ENCODE peak calls at places on chromosomes 12 and 14, in six cellular contexts. Z, Q, Y, J, I and C are unnamed samples.

GRCh38 chr12:33439587-33440011 is at the start of gene SYT10:
- DNase-seq in Z (peak), Y (peak), I (no peak), J (no peak), Q (no peak), C (no peak)

GRCh38 chr14:43198465-43198864 is 1308.6 kb downstream of the FSCB start:
- DNase-seq in Q (no peak), J (no peak), Z (no peak), Y (no peak), I (no peak), C (no peak)

GRCh38 chr12:117356048-117356447 is 5.4 kb downstream of the NOS1 start:
- DNase-seq in Y (no peak), I (no peak), Q (no peak), Z (no peak), J (no peak), C (no peak)

GRCh38 chr14:31955941-31956579 is 121.0 kb upstream of the ARHGAP5 start:
- DNase-seq in I (no peak), J (no peak), Q (no peak), Z (no peak), Y (no peak), C (no peak)

GRCh38 chr12:62631531-62632520 is 165.2 kb downstream of the MON2 start:
- DNase-seq in Q (peak), I (peak), Z (peak), J (peak), Y (peak), C (peak)

GRCh38 chr12:59005195-59005961 is 85.1 kb upstream of the LRIG3 start:
- DNase-seq in Z (peak), I (no peak), Q (no peak), J (no peak), Y (peak), C (no peak)

GRCh38 chr12:52220456-52220855 is 12.6 kb upstream of the KRT7 start:
- DNase-seq in Y (no peak), Z (no peak), J (no peak), Q (no peak), I (no peak), C (no peak)

GRCh38 chr14:62743569-62743968 is 301.7 kb downstream of the KCNH5 start:
- DNase-seq in Q (no peak), Z (no peak), J (no peak), Y (no peak), I (no peak), C (no peak)

GRCh38 chr12:82714427-82714826 is 27.7 kb downstream of the TMTC2 start:
- DNase-seq in I (no peak), J (no peak), Z (no peak), Q (no peak), Y (no peak), C (no peak)

GRCh38 chr12:27696864-27697564 is 767 bp downstream of the REP15 start:
- DNase-seq in Q (no peak), Y (peak), I (no peak), Z (no peak), J (no peak), C (no peak)

GRCh38 chr12:124490584-124491305 is 76.7 kb downstream of the NCOR2 start:
- DNase-seq in J (peak), Z (no peak), Q (no peak), I (peak), Y (peak), C (no peak)

GRCh38 chr12:3535431-3535841 is 44.4 kb downstream of the PRMT8 start:
- DNase-seq in Z (no peak), Y (no peak), I (no peak), J (peak), Q (no peak), C (no peak)

GRCh38 chr12:3534511-3534910 is 43.5 kb downstream of the PRMT8 start:
- DNase-seq in J (no peak), I (no peak), Y (no peak), Z (no peak), Q (no peak), C (no peak)

GRCh38 chr12:3532931-3533702 is 42.1 kb downstream of the PRMT8 start:
- DNase-seq in Z (no peak), J (peak), Q (no peak), Y (no peak), I (no peak), C (no peak)

GRCh38 chr12:3531496-3531895 is 40.5 kb downstream of the PRMT8 start:
- DNase-seq in I (no peak), Q (no peak), Y (no peak), Z (no peak), J (no peak), C (no peak)

DNA sequence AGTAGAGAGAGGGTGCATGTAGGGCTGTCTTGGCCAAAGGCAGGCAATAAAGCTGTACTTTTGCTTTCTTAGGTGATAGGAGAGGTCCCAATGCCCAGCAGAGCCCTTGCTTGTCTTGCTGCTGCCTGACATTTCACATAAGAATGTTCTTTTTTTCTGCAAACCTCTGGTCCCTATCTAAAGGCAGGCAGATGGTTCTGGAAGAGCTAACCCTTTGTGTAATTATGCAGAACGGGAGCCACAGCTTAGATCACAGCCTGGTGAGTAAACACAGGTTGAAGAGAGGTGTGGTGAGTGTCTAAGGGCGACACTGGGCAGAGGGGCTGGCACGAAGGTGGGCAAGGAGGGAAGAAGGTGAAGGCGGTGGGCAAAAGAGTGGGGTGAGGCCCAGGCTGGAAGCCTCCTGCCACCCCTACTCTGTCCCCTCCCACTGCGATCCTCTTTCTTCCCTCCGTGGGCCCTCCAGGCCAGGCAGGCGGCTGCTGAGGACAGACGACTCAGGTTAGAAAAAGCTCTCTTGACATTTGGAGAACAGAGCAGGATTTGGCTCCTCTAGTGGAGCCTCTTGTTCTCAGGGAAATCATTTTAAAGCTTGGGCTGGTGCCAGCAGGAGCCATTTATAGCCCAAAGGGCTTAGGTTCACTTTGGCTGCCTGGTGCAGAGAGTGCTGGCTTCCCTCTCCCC is 42.8 kb downstream of the PRMT8 start:
- DNase-seq in Q (peak), Y (peak), I (no peak), J (peak), Z (no peak), C (no peak)
- TF ChIP-seq CTCF in Q (no peak), Y (no peak), I (no peak), J (no peak), Z (no peak), C (no peak)

GRCh38 chr14:54704768-54705167 is 137.8 kb downstream of the SAMD4A start:
- DNase-seq in Y (no peak), Z (no peak), Q (no peak), I (no peak), J (no peak), C (no peak)

GRCh38 chr14:54703724-54704123 is 136.8 kb downstream of the SAMD4A start:
- DNase-seq in Z (no peak), Q (no peak), I (no peak), J (no peak), Y (no peak), C (no peak)

GRCh38 chr14:54702014-54702491 is 135.1 kb downstream of the SAMD4A start:
- DNase-seq in Y (no peak), Q (no peak), J (no peak), Z (no peak), I (no peak), C (no peak)

GRCh38 chr14:54702492-54702891 is 135.6 kb downstream of the SAMD4A start:
- DNase-seq in Z (no peak), Y (no peak), I (no peak), Q (no peak), J (no peak), C (no peak)

GRCh38 chr14:54703082-54703481 is 136.2 kb downstream of the SAMD4A start:
- DNase-seq in Y (no peak), Q (no peak), Z (no peak), J (no peak), I (no peak), C (no peak)
- H3K4me3 ChIP-seq in Y (no peak), Q (no peak), Z (no peak), J (no peak), I (no peak), C (no peak)

GRCh38 chr14:52550661-52551060 is 1.6 kb downstream of the TXNDC16 start:
- DNase-seq in Q (no peak), Y (no peak), I (no peak), J (no peak), Z (no peak), C (no peak)

GRCh38 chr14:52551205-52551604 is 1.1 kb downstream of the TXNDC16 start:
- DNase-seq in Q (no peak), I (no peak), J (no peak), Z (no peak), Y (no peak), C (no peak)

GRCh38 chr14:52553002-52553670 is 500 bp downstream of the GPR137C start:
- DNase-seq in Y (peak), I (peak), J (no peak), Z (peak), Q (peak), C (no peak)

GRCh38 chr14:52552063-52552988 is at the start of the genes GPR137C and TXNDC16:
- DNase-seq in J (peak), Z (peak), I (peak), Q (peak), Y (peak), C (peak)

GRCh38 chr14:52551696-52552062 is 626 bp downstream of the TXNDC16 start:
- DNase-seq in I (peak), Y (peak), Z (peak), J (no peak), Q (peak), C (no peak)
- TF ChIP-seq CTCF in I (no peak), Y (peak), Z (peak), J (no peak), Q (peak), C (peak)

DNA sequence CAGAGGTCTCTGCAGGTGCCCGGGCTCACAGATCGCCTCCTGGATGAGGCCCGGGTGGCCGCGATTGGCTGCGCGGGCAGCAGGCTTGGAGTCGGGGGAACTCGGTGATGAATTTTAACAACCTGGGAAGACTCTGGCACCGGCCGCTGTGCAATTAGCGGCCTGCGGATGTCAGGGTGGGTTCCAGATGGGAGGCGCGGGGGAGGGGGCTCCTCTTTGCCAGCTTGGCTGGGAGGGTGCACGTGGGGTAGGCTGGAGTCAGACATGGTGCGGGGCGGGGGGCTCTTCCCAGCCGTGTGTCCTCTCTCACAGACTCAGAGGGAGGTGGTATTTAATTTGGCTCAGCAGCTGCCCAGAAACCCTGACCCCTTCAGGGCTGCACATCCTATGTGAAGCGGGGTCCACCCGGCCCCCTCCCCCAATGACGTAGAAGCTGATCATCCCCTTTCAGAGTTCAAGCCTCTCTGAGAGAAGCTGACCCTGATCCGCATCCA is 81.4 kb downstream of the KIF26A start:
- DNase-seq in Y (no peak), Z (no peak), Q (no peak), I (no peak), J (no peak), C (no peak)
- H3K4me3 ChIP-seq in Y (no peak), Z (no peak), Q (no peak), I (no peak), J (no peak), C (no peak)

GRCh38 chr14:77033622-77034521 is 5.4 kb upstream of the IRF2BPL start:
- DNase-seq in Z (peak), J (peak), I (peak), Q (peak), Y (peak), C (no peak)

GRCh38 chr14:77031680-77032482 is 3.4 kb upstream of the IRF2BPL start:
- DNase-seq in J (no peak), Q (no peak), Y (no peak), I (no peak), Z (peak), C (no peak)

GRCh38 chr14:77032483-77032853 is 4.0 kb upstream of the IRF2BPL start:
- DNase-seq in J (no peak), Y (no peak), Q (no peak), I (no peak), Z (no peak), C (no peak)

GRCh38 chr14:77035267-77035666 is 6.8 kb upstream of the IRF2BPL start:
- DNase-seq in Y (no peak), Z (no peak), Q (no peak), I (no peak), J (no peak), C (no peak)

DNA sequence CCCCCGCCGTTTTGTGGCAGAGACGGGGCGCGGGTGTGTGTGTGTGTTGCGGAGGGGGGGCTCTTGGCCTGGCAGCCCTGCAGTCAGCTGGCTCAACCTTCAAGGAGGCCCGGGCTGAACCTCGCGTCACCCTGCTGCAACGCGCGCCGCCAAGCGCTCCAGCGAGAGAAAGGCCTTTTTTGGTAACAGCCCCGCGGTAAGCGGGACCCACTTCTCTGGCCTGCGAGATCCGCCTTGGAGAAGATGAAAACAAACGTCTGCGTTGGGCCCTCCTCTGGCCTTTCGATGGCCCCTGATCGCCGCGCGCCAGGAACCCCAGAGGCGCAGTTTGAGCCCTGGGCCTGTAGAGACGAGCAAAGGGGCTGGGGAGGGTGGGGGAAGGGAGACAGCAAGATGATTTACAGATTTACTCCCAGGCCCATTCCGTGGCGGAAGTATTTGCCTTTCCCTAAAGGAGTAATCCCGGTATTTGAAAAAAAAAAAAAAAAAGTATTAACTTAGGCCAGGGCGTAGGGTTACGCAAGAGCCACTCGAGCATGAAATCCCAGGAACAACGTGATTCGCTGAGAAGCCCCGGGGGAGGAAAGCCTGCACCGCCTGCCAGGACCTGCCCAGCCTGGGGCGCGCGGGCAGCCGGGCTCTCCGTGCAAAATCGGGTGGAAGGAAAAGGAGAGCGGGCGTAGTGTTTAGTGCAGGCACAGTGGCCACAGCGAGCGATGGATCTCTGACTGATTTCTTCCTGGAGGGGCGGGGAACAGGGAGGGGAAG is 4.5 kb upstream of the IRF2BPL start:
- DNase-seq in J (peak), Q (peak), Z (peak), I (peak), Y (peak), C (peak)
- TF ChIP-seq CTCF in J (no peak), Q (no peak), Z (peak), I (no peak), Y (peak), C (peak)

DNA sequence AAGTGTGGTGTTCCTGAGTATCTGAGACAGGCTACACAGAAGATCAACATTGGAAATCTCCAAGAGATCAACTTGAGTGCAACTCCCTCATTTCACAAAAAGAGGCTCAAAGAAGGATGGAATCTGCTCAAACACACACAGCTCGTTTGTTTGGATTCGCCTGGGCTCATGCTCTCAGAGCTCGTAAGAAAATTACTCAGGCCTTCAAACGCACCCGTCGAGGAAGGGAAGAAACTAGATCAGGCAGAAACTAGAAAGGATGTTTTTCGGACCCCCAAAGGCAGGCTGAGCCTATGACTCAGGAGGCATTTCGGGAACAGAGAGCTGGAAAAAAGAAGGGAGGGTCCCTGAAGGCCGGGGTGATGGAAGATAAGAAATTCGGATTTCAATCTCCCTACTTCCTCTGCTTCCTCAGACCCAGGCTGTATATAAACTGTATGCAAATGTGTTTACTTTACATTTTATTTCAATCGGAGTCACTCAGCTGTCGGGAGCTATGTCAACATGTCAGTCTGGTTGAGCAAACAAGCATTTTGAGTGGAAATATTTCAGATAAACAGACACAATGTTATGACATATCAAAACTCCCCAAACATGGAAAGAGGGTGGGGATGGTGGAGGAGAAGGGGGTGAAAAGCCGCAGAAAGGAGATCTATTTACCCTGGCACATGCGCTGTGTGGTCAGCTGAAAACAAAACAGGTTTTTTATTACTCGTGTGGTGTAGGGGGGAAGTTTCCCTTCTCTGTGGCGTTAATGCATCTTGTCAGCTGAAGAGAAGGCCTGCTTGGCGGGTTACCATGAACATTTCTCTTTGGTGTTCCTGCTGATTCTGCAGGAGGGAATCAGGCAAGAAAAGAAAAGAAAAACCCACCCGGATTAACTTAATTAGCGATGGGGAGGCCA is 129.1 kb upstream of the TBX3 start:
- DNase-seq in Q (peak), Z (peak), I (no peak), J (no peak), Y (no peak), C (peak)
- H3K4me3 ChIP-seq in Q (no peak), Z (peak), I (no peak), J (no peak), Y (no peak), C (no peak)

DNA sequence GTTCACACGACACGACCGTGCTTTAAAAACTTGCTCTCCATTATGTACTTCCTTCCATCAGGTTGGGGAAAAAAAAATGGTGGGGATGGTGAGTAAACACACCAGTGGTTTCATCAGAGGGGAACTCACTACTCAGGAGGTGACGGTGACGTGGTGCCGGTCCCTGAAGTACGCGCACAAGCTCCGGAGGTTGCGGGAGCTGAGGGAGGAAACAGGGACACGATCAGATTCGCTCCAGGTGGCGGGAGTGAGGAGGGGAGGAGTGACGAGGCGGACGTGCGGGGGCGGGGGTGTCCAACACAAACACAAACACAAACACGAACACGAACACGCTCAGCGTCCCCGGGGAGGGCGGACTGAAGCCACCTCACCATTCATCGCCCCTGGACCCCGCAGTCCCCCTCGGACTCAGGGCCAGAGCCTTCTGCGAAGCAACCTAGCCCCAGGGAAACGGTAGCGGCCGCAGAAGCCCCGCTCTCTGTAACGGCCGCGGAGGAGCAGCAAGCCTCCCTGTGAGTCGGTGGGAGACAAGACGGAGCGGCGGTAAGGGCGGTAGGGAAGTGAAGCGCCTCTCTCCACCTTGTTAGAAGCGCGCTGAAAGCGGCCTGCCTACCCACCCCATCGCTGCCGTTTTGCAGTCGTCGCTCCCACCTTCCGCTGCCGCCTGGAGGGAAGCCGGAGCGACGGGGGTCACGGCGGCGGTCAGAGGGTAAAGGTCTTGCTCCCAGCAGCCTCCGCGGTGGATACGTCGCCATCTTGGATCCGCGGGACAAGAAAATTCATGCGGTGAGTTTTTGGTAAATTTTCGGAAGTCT is at the start of gene CNOT2:
- DNase-seq in J (peak), I (peak), Z (peak), Q (peak), Y (peak), C (peak)
- TF ChIP-seq CTCF in J (no peak), I (no peak), Z (no peak), Q (no peak), Y (no peak), C (no peak)